ENCODE peak calls at places on chromosome 21, in eight cellular contexts. One of them, this sample, is unnamed.

GRCh38 chr21:18178509-18178908 is 66.1 kb upstream of the CHODL start:
- DNase-seq in HFFc6: no peak
- DNase-seq in cardiac muscle cell: no peak
- DNase-seq in stomach: no peak
- DNase-seq in GM13977: no peak
- DNase-seq in adrenal gland: no peak
- DNase-seq in HepG2: no peak
- DNase-seq in astrocyte of the spinal cord: no peak
- DNase-seq in this sample: no peak

GRCh38 chr21:32368386-32368785 is 24.4 kb downstream of the URB1 start:
- DNase-seq in HFFc6: no peak
- DNase-seq in cardiac muscle cell: no peak
- DNase-seq in stomach: no peak
- DNase-seq in GM13977: no peak
- DNase-seq in adrenal gland: no peak
- DNase-seq in HepG2: no peak
- DNase-seq in astrocyte of the spinal cord: peak
- DNase-seq in this sample: peak

GRCh38 chr21:31930001-31930400 is 57.2 kb downstream of the HUNK start:
- DNase-seq in HFFc6: no peak
- DNase-seq in cardiac muscle cell: no peak
- DNase-seq in stomach: no peak
- DNase-seq in GM13977: no peak
- DNase-seq in adrenal gland: no peak
- DNase-seq in HepG2: no peak
- DNase-seq in astrocyte of the spinal cord: no peak
- DNase-seq in this sample: no peak

GRCh38 chr21:14737922-14738321 is 191.8 kb upstream of the SAMSN1 start:
- DNase-seq in HFFc6: peak
- DNase-seq in cardiac muscle cell: peak
- DNase-seq in stomach: peak
- DNase-seq in GM13977: no peak
- DNase-seq in adrenal gland: peak
- DNase-seq in HepG2: peak
- DNase-seq in astrocyte of the spinal cord: peak
- DNase-seq in this sample: peak

GRCh38 chr21:31927872-31928476 is 55.2 kb downstream of the HUNK start:
- DNase-seq in HFFc6: no peak
- DNase-seq in cardiac muscle cell: no peak
- DNase-seq in stomach: no peak
- DNase-seq in GM13977: no peak
- DNase-seq in adrenal gland: no peak
- DNase-seq in HepG2: no peak
- DNase-seq in astrocyte of the spinal cord: no peak
- DNase-seq in this sample: no peak

GRCh38 chr21:32529679-32530078 is 55.6 kb downstream of the TCP10L start:
- DNase-seq in HFFc6: no peak
- DNase-seq in cardiac muscle cell: no peak
- DNase-seq in stomach: no peak
- DNase-seq in GM13977: no peak
- DNase-seq in adrenal gland: no peak
- DNase-seq in HepG2: no peak
- DNase-seq in astrocyte of the spinal cord: no peak
- DNase-seq in this sample: peak

GRCh38 chr21:44751799-44752636 is 40.6 kb upstream of the TSPEAR start:
- DNase-seq in HFFc6: no peak
- DNase-seq in cardiac muscle cell: no peak
- DNase-seq in stomach: no peak
- DNase-seq in GM13977: no peak
- DNase-seq in adrenal gland: no peak
- DNase-seq in HepG2: no peak
- DNase-seq in astrocyte of the spinal cord: no peak
- DNase-seq in this sample: no peak

GRCh38 chr21:33378081-33378480 is 25.1 kb upstream of the IFNGR2 start:
- DNase-seq in HFFc6: no peak
- DNase-seq in cardiac muscle cell: no peak
- DNase-seq in stomach: no peak
- DNase-seq in GM13977: no peak
- DNase-seq in adrenal gland: no peak
- DNase-seq in HepG2: no peak
- DNase-seq in astrocyte of the spinal cord: no peak
- DNase-seq in this sample: no peak

GRCh38 chr21:25313891-25314646 is 293.2 kb downstream of the MRPL39 start:
- DNase-seq in HFFc6: peak
- DNase-seq in cardiac muscle cell: peak
- DNase-seq in stomach: no peak
- DNase-seq in GM13977: no peak
- DNase-seq in adrenal gland: no peak
- DNase-seq in HepG2: no peak
- DNase-seq in astrocyte of the spinal cord: peak
- DNase-seq in this sample: peak
- TF ChIP-seq CTCF in HFFc6: peak
- TF ChIP-seq CTCF in cardiac muscle cell: peak
- TF ChIP-seq CTCF in stomach: no peak
- TF ChIP-seq CTCF in GM13977: peak
- TF ChIP-seq CTCF in adrenal gland: peak
- TF ChIP-seq CTCF in HepG2: no peak
- TF ChIP-seq CTCF in astrocyte of the spinal cord: peak
- TF ChIP-seq CTCF in this sample: peak

GRCh38 chr21:28336299-28336698 is 656.4 kb downstream of the LTN1 start:
- DNase-seq in HFFc6: peak
- DNase-seq in cardiac muscle cell: peak
- DNase-seq in stomach: peak
- DNase-seq in GM13977: no peak
- DNase-seq in adrenal gland: no peak
- DNase-seq in HepG2: peak
- DNase-seq in astrocyte of the spinal cord: peak
- DNase-seq in this sample: peak
- TF ChIP-seq CTCF in HFFc6: peak
- TF ChIP-seq CTCF in cardiac muscle cell: peak
- TF ChIP-seq CTCF in stomach: no peak
- TF ChIP-seq CTCF in GM13977: no peak
- TF ChIP-seq CTCF in adrenal gland: peak
- TF ChIP-seq CTCF in HepG2: peak
- TF ChIP-seq CTCF in astrocyte of the spinal cord: peak
- TF ChIP-seq CTCF in this sample: peak

GRCh38 chr21:16192900-16193299 is 463.1 kb downstream of the USP25 start:
- DNase-seq in HFFc6: peak
- DNase-seq in cardiac muscle cell: no peak
- DNase-seq in stomach: no peak
- DNase-seq in GM13977: no peak
- DNase-seq in adrenal gland: no peak
- DNase-seq in HepG2: no peak
- DNase-seq in astrocyte of the spinal cord: peak
- DNase-seq in this sample: peak

GRCh38 chr21:16194851-16195251 is 465.1 kb downstream of the USP25 start:
- DNase-seq in HFFc6: no peak
- DNase-seq in cardiac muscle cell: peak
- DNase-seq in stomach: no peak
- DNase-seq in GM13977: no peak
- DNase-seq in adrenal gland: no peak
- DNase-seq in HepG2: peak
- DNase-seq in astrocyte of the spinal cord: peak
- DNase-seq in this sample: peak

GRCh38 chr21:16195476-16195875 is 465.7 kb downstream of the USP25 start:
- DNase-seq in HFFc6: peak
- DNase-seq in cardiac muscle cell: no peak
- DNase-seq in stomach: no peak
- DNase-seq in GM13977: no peak
- DNase-seq in adrenal gland: no peak
- DNase-seq in HepG2: no peak
- DNase-seq in astrocyte of the spinal cord: peak
- DNase-seq in this sample: peak

GRCh38 chr21:16195896-16196443 is 466.2 kb downstream of the USP25 start:
- DNase-seq in HFFc6: no peak
- DNase-seq in cardiac muscle cell: no peak
- DNase-seq in stomach: no peak
- DNase-seq in GM13977: no peak
- DNase-seq in adrenal gland: no peak
- DNase-seq in HepG2: no peak
- DNase-seq in astrocyte of the spinal cord: peak
- DNase-seq in this sample: peak

GRCh38 chr21:16193758-16194606 is 464.2 kb downstream of the USP25 start:
- DNase-seq in HFFc6: peak
- DNase-seq in cardiac muscle cell: peak
- DNase-seq in stomach: peak
- DNase-seq in GM13977: no peak
- DNase-seq in adrenal gland: peak
- DNase-seq in HepG2: no peak
- DNase-seq in astrocyte of the spinal cord: peak
- DNase-seq in this sample: peak
- TF ChIP-seq CTCF in HFFc6: peak
- TF ChIP-seq CTCF in cardiac muscle cell: peak
- TF ChIP-seq CTCF in stomach: no peak
- TF ChIP-seq CTCF in GM13977: no peak
- TF ChIP-seq CTCF in adrenal gland: no peak
- TF ChIP-seq CTCF in HepG2: peak
- TF ChIP-seq CTCF in astrocyte of the spinal cord: peak
- TF ChIP-seq CTCF in this sample: peak

DNA sequence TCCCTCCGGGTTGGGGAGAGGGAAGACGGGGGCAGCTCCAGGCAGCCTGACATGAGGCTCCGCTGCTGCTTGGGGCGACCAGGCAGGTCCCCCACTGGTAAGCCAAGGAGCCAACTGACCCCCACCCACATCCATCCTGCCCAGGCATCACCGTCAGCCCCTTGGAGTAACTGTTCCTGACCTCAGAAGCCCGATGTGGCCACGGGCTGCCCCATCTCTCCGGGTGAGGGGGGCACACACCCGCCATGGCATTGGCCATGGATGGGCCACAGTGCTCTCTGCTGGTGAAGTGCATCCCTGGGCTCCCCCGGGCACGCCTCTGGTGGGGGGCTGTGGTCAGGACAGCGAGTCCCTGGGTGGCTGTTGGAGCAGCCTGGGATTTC is 100.0 kb downstream of the CRYAA start:
- DNase-seq in HFFc6: no peak
- DNase-seq in cardiac muscle cell: no peak
- DNase-seq in stomach: no peak
- DNase-seq in GM13977: no peak
- DNase-seq in adrenal gland: no peak
- DNase-seq in HepG2: no peak
- DNase-seq in astrocyte of the spinal cord: no peak
- DNase-seq in this sample: no peak
- TF ChIP-seq CTCF in HFFc6: no peak
- TF ChIP-seq CTCF in cardiac muscle cell: no peak
- TF ChIP-seq CTCF in stomach: no peak
- TF ChIP-seq CTCF in GM13977: no peak
- TF ChIP-seq CTCF in adrenal gland: no peak
- TF ChIP-seq CTCF in HepG2: no peak
- TF ChIP-seq CTCF in astrocyte of the spinal cord: no peak
- TF ChIP-seq CTCF in this sample: no peak

GRCh38 chr21:37459575-37459974 is 93.0 kb downstream of the DYRK1A start:
- DNase-seq in HFFc6: peak
- DNase-seq in cardiac muscle cell: no peak
- DNase-seq in stomach: no peak
- DNase-seq in GM13977: no peak
- DNase-seq in adrenal gland: no peak
- DNase-seq in HepG2: no peak
- DNase-seq in astrocyte of the spinal cord: peak
- DNase-seq in this sample: peak

GRCh38 chr21:37458669-37459276 is 92.2 kb downstream of the DYRK1A start:
- DNase-seq in HFFc6: no peak
- DNase-seq in cardiac muscle cell: no peak
- DNase-seq in stomach: no peak
- DNase-seq in GM13977: no peak
- DNase-seq in adrenal gland: no peak
- DNase-seq in HepG2: no peak
- DNase-seq in astrocyte of the spinal cord: no peak
- DNase-seq in this sample: no peak

GRCh38 chr21:37461494-37461893 is 94.9 kb downstream of the DYRK1A start:
- DNase-seq in HFFc6: no peak
- DNase-seq in cardiac muscle cell: no peak
- DNase-seq in stomach: no peak
- DNase-seq in GM13977: peak
- DNase-seq in adrenal gland: no peak
- DNase-seq in HepG2: no peak
- DNase-seq in astrocyte of the spinal cord: no peak
- DNase-seq in this sample: peak

GRCh38 chr21:37462087-37462861 is 95.7 kb downstream of the DYRK1A start:
- DNase-seq in HFFc6: no peak
- DNase-seq in cardiac muscle cell: no peak
- DNase-seq in stomach: no peak
- DNase-seq in GM13977: no peak
- DNase-seq in adrenal gland: no peak
- DNase-seq in HepG2: peak
- DNase-seq in astrocyte of the spinal cord: no peak
- DNase-seq in this sample: no peak

GRCh38 chr21:37460196-37460595 is 93.6 kb downstream of the DYRK1A start:
- DNase-seq in HFFc6: no peak
- DNase-seq in cardiac muscle cell: peak
- DNase-seq in stomach: no peak
- DNase-seq in GM13977: no peak
- DNase-seq in adrenal gland: no peak
- DNase-seq in HepG2: no peak
- DNase-seq in astrocyte of the spinal cord: no peak
- DNase-seq in this sample: no peak
- TF ChIP-seq CTCF in HFFc6: no peak
- TF ChIP-seq CTCF in cardiac muscle cell: peak
- TF ChIP-seq CTCF in stomach: no peak
- TF ChIP-seq CTCF in GM13977: no peak
- TF ChIP-seq CTCF in adrenal gland: no peak
- TF ChIP-seq CTCF in HepG2: peak
- TF ChIP-seq CTCF in astrocyte of the spinal cord: peak
- TF ChIP-seq CTCF in this sample: peak

GRCh38 chr21:35026153-35026499 is 23.0 kb downstream of the RUNX1 start:
- DNase-seq in HFFc6: no peak
- DNase-seq in cardiac muscle cell: no peak
- DNase-seq in stomach: no peak
- DNase-seq in GM13977: no peak
- DNase-seq in adrenal gland: no peak
- DNase-seq in HepG2: no peak
- DNase-seq in astrocyte of the spinal cord: peak
- DNase-seq in this sample: peak

GRCh38 chr21:35027558-35028450 is 21.3 kb downstream of the RUNX1 start:
- DNase-seq in HFFc6: no peak
- DNase-seq in cardiac muscle cell: no peak
- DNase-seq in stomach: no peak
- DNase-seq in GM13977: no peak
- DNase-seq in adrenal gland: no peak
- DNase-seq in HepG2: no peak
- DNase-seq in astrocyte of the spinal cord: no peak
- DNase-seq in this sample: no peak

GRCh38 chr21:35025206-35026152 is 23.6 kb downstream of the RUNX1 start:
- DNase-seq in HFFc6: no peak
- DNase-seq in cardiac muscle cell: no peak
- DNase-seq in stomach: no peak
- DNase-seq in GM13977: no peak
- DNase-seq in adrenal gland: no peak
- DNase-seq in HepG2: no peak
- DNase-seq in astrocyte of the spinal cord: no peak
- DNase-seq in this sample: peak

GRCh38 chr21:35028451-35028757 is 20.7 kb downstream of the RUNX1 start:
- DNase-seq in HFFc6: no peak
- DNase-seq in cardiac muscle cell: no peak
- DNase-seq in stomach: no peak
- DNase-seq in GM13977: no peak
- DNase-seq in adrenal gland: no peak
- DNase-seq in HepG2: no peak
- DNase-seq in astrocyte of the spinal cord: no peak
- DNase-seq in this sample: no peak

GRCh38 chr21:35026617-35027557 is 22.2 kb downstream of the RUNX1 start:
- DNase-seq in HFFc6: no peak
- DNase-seq in cardiac muscle cell: peak
- DNase-seq in stomach: peak
- DNase-seq in GM13977: peak
- DNase-seq in adrenal gland: no peak
- DNase-seq in HepG2: peak
- DNase-seq in astrocyte of the spinal cord: peak
- DNase-seq in this sample: peak
- TF ChIP-seq CTCF in HFFc6: no peak
- TF ChIP-seq CTCF in cardiac muscle cell: no peak
- TF ChIP-seq CTCF in stomach: no peak
- TF ChIP-seq CTCF in GM13977: peak
- TF ChIP-seq CTCF in adrenal gland: no peak
- TF ChIP-seq CTCF in HepG2: no peak
- TF ChIP-seq CTCF in astrocyte of the spinal cord: peak
- TF ChIP-seq CTCF in this sample: no peak

This sample was measured in choroid plexus epithelial cell.